ENCODE peak calls at places on chromosomes 16 and 17, in nine cellular contexts. One of them, this sample, is unnamed.

GRCh38 chr16:4403133-4403949 is 13.1 kb downstream of the CORO7 start:
- DNase-seq in astrocyte: no peak
- DNase-seq in mesendoderm: no peak
- DNase-seq in T-helper 9 cell: no peak
- DNase-seq in LoVo: no peak
- DNase-seq in thoracic aorta: no peak
- DNase-seq in effector memory CD4-positive, alpha-beta T cell: no peak
- DNase-seq in brain microvascular endothelial cell: no peak
- DNase-seq in stimulated activated naive CD8-positive, alpha-beta T cell treated with anti-CD3 and anti-CD28 coated beads, Interleukin-15, Interleukin-2, amounts not matched to agents 100 U/mL and 50 U/mL, for 24 hours: no peak
- DNase-seq in this sample: no peak

GRCh38 chr16:3383045-3383448 is 17.8 kb downstream of the ZSCAN32 start:
- DNase-seq in astrocyte: no peak
- DNase-seq in T-helper 9 cell: no peak
- DNase-seq in thoracic aorta: no peak
- DNase-seq in LoVo: no peak
- DNase-seq in stimulated activated naive CD8-positive, alpha-beta T cell treated with anti-CD3 and anti-CD28 coated beads, Interleukin-15, Interleukin-2, amounts not matched to agents 100 U/mL and 50 U/mL, for 24 hours: no peak
- DNase-seq in effector memory CD4-positive, alpha-beta T cell: no peak
- DNase-seq in brain microvascular endothelial cell: no peak
- DNase-seq in mesendoderm: peak; percentile 24
- DNase-seq in this sample: no peak

GRCh38 chr17:55693244-55694216 is 29.1 kb downstream of the TMEM100 start:
- DNase-seq in effector memory CD4-positive, alpha-beta T cell: no peak
- DNase-seq in LoVo: no peak
- DNase-seq in brain microvascular endothelial cell: no peak
- DNase-seq in T-helper 9 cell: no peak
- DNase-seq in thoracic aorta: no peak
- DNase-seq in astrocyte: no peak
- DNase-seq in mesendoderm: no peak
- DNase-seq in stimulated activated naive CD8-positive, alpha-beta T cell treated with anti-CD3 and anti-CD28 coated beads, Interleukin-15, Interleukin-2, amounts not matched to agents 100 U/mL and 50 U/mL, for 24 hours: no peak
- DNase-seq in this sample: no peak

GRCh38 chr17:17129466-17129865 is 76.7 kb downstream of the PLD6 start:
- DNase-seq in mesendoderm: no peak
- DNase-seq in T-helper 9 cell: no peak
- DNase-seq in effector memory CD4-positive, alpha-beta T cell: no peak
- DNase-seq in brain microvascular endothelial cell: no peak
- DNase-seq in stimulated activated naive CD8-positive, alpha-beta T cell treated with anti-CD3 and anti-CD28 coated beads, Interleukin-15, Interleukin-2, amounts not matched to agents 100 U/mL and 50 U/mL, for 24 hours: no peak
- DNase-seq in astrocyte: no peak
- DNase-seq in thoracic aorta: no peak
- DNase-seq in LoVo: no peak
- DNase-seq in this sample: no peak

GRCh38 chr17:74219576-74220133 is 6.3 kb downstream of the TTYH2 start:
- DNase-seq in LoVo: no peak
- DNase-seq in T-helper 9 cell: no peak
- DNase-seq in stimulated activated naive CD8-positive, alpha-beta T cell treated with anti-CD3 and anti-CD28 coated beads, Interleukin-15, Interleukin-2, amounts not matched to agents 100 U/mL and 50 U/mL, for 24 hours: no peak
- DNase-seq in mesendoderm: no peak
- DNase-seq in effector memory CD4-positive, alpha-beta T cell: no peak
- DNase-seq in astrocyte: no peak
- DNase-seq in brain microvascular endothelial cell: no peak
- DNase-seq in thoracic aorta: no peak
- DNase-seq in this sample: no peak

GRCh38 chr16:51665599-51665998 is 514.5 kb upstream of the SALL1 start:
- DNase-seq in effector memory CD4-positive, alpha-beta T cell: no peak
- DNase-seq in T-helper 9 cell: no peak
- DNase-seq in stimulated activated naive CD8-positive, alpha-beta T cell treated with anti-CD3 and anti-CD28 coated beads, Interleukin-15, Interleukin-2, amounts not matched to agents 100 U/mL and 50 U/mL, for 24 hours: no peak
- DNase-seq in brain microvascular endothelial cell: no peak
- DNase-seq in thoracic aorta: no peak
- DNase-seq in mesendoderm: no peak
- DNase-seq in astrocyte: no peak
- DNase-seq in LoVo: no peak
- DNase-seq in this sample: no peak

GRCh38 chr17:1153795-1154546 is 25.8 kb downstream of the ABR start:
- DNase-seq in effector memory CD4-positive, alpha-beta T cell: no peak
- DNase-seq in mesendoderm: peak; percentile 85
- DNase-seq in astrocyte: peak; percentile 58
- DNase-seq in stimulated activated naive CD8-positive, alpha-beta T cell treated with anti-CD3 and anti-CD28 coated beads, Interleukin-15, Interleukin-2, amounts not matched to agents 100 U/mL and 50 U/mL, for 24 hours: no peak
- DNase-seq in LoVo: no peak
- DNase-seq in T-helper 9 cell: no peak
- DNase-seq in brain microvascular endothelial cell: peak; percentile 50
- DNase-seq in thoracic aorta: peak; percentile 64
- DNase-seq in this sample: peak; percentile 85

GRCh38 chr17:56819030-56819429 is 14.7 kb downstream of the C17orf67 start:
- DNase-seq in LoVo: no peak
- DNase-seq in astrocyte: no peak
- DNase-seq in mesendoderm: no peak
- DNase-seq in thoracic aorta: no peak
- DNase-seq in T-helper 9 cell: no peak
- DNase-seq in effector memory CD4-positive, alpha-beta T cell: no peak
- DNase-seq in stimulated activated naive CD8-positive, alpha-beta T cell treated with anti-CD3 and anti-CD28 coated beads, Interleukin-15, Interleukin-2, amounts not matched to agents 100 U/mL and 50 U/mL, for 24 hours: no peak
- DNase-seq in brain microvascular endothelial cell: no peak
- DNase-seq in this sample: no peak

GRCh38 chr16:1150511-1150982 is 2.4 kb upstream of the CACNA1H start:
- DNase-seq in LoVo: no peak
- DNase-seq in T-helper 9 cell: no peak
- DNase-seq in thoracic aorta: no peak
- DNase-seq in brain microvascular endothelial cell: peak; percentile 54
- DNase-seq in mesendoderm: peak; percentile 61
- DNase-seq in stimulated activated naive CD8-positive, alpha-beta T cell treated with anti-CD3 and anti-CD28 coated beads, Interleukin-15, Interleukin-2, amounts not matched to agents 100 U/mL and 50 U/mL, for 24 hours: peak; percentile 26
- DNase-seq in astrocyte: no peak
- DNase-seq in effector memory CD4-positive, alpha-beta T cell: no peak
- DNase-seq in this sample: no peak

GRCh38 chr17:1073241-1073962 is 76.5 kb downstream of the TIMM22 start:
- DNase-seq in astrocyte: no peak
- DNase-seq in T-helper 9 cell: no peak
- DNase-seq in brain microvascular endothelial cell: no peak
- DNase-seq in LoVo: no peak
- DNase-seq in thoracic aorta: no peak
- DNase-seq in stimulated activated naive CD8-positive, alpha-beta T cell treated with anti-CD3 and anti-CD28 coated beads, Interleukin-15, Interleukin-2, amounts not matched to agents 100 U/mL and 50 U/mL, for 24 hours: no peak
- DNase-seq in mesendoderm: no peak
- DNase-seq in effector memory CD4-positive, alpha-beta T cell: no peak
- DNase-seq in this sample: no peak

GRCh38 chr17:44602970-44603369 is 45.7 kb downstream of the FZD2 start:
- DNase-seq in thoracic aorta: no peak
- DNase-seq in T-helper 9 cell: no peak
- DNase-seq in mesendoderm: no peak
- DNase-seq in stimulated activated naive CD8-positive, alpha-beta T cell treated with anti-CD3 and anti-CD28 coated beads, Interleukin-15, Interleukin-2, amounts not matched to agents 100 U/mL and 50 U/mL, for 24 hours: no peak
- DNase-seq in LoVo: no peak
- DNase-seq in astrocyte: no peak
- DNase-seq in brain microvascular endothelial cell: no peak
- DNase-seq in effector memory CD4-positive, alpha-beta T cell: no peak
- DNase-seq in this sample: no peak

GRCh38 chr17:42249681-42250446 is 26.3 kb downstream of the STAT5B start:
- DNase-seq in stimulated activated naive CD8-positive, alpha-beta T cell treated with anti-CD3 and anti-CD28 coated beads, Interleukin-15, Interleukin-2, amounts not matched to agents 100 U/mL and 50 U/mL, for 24 hours: peak; percentile 40
- DNase-seq in LoVo: no peak
- DNase-seq in effector memory CD4-positive, alpha-beta T cell: no peak
- DNase-seq in mesendoderm: no peak
- DNase-seq in brain microvascular endothelial cell: no peak
- DNase-seq in T-helper 9 cell: no peak
- DNase-seq in thoracic aorta: no peak
- DNase-seq in astrocyte: no peak
- DNase-seq in this sample: no peak

GRCh38 chr17:79543566-79543965 is 67.3 kb downstream of the RBFOX3 start:
- DNase-seq in thoracic aorta: no peak
- DNase-seq in T-helper 9 cell: no peak
- DNase-seq in mesendoderm: no peak
- DNase-seq in LoVo: no peak
- DNase-seq in effector memory CD4-positive, alpha-beta T cell: no peak
- DNase-seq in stimulated activated naive CD8-positive, alpha-beta T cell treated with anti-CD3 and anti-CD28 coated beads, Interleukin-15, Interleukin-2, amounts not matched to agents 100 U/mL and 50 U/mL, for 24 hours: no peak
- DNase-seq in brain microvascular endothelial cell: no peak
- DNase-seq in astrocyte: no peak
- DNase-seq in this sample: no peak

GRCh38 chr16:77599793-77600415 is 122.4 kb upstream of the NUDT7 start:
- DNase-seq in mesendoderm: no peak
- DNase-seq in thoracic aorta: no peak
- DNase-seq in astrocyte: peak; percentile 20
- DNase-seq in T-helper 9 cell: no peak
- DNase-seq in brain microvascular endothelial cell: peak; percentile 65
- DNase-seq in stimulated activated naive CD8-positive, alpha-beta T cell treated with anti-CD3 and anti-CD28 coated beads, Interleukin-15, Interleukin-2, amounts not matched to agents 100 U/mL and 50 U/mL, for 24 hours: peak; percentile 22
- DNase-seq in effector memory CD4-positive, alpha-beta T cell: no peak
- DNase-seq in LoVo: peak; percentile 49
- DNase-seq in this sample: no peak

GRCh38 chr16:82755570-82756282 is 129.0 kb downstream of the CDH13 start:
- DNase-seq in astrocyte: peak; percentile 23
- DNase-seq in effector memory CD4-positive, alpha-beta T cell: no peak
- DNase-seq in mesendoderm: peak; percentile 32
- DNase-seq in brain microvascular endothelial cell: no peak
- DNase-seq in stimulated activated naive CD8-positive, alpha-beta T cell treated with anti-CD3 and anti-CD28 coated beads, Interleukin-15, Interleukin-2, amounts not matched to agents 100 U/mL and 50 U/mL, for 24 hours: no peak
- DNase-seq in LoVo: no peak
- DNase-seq in T-helper 9 cell: no peak
- DNase-seq in thoracic aorta: no peak
- DNase-seq in this sample: no peak

GRCh38 chr17:57859601-57860413 is 10.0 kb upstream of the MRPS23 start:
- DNase-seq in stimulated activated naive CD8-positive, alpha-beta T cell treated with anti-CD3 and anti-CD28 coated beads, Interleukin-15, Interleukin-2, amounts not matched to agents 100 U/mL and 50 U/mL, for 24 hours: no peak
- DNase-seq in brain microvascular endothelial cell: no peak
- DNase-seq in T-helper 9 cell: no peak
- DNase-seq in mesendoderm: no peak
- DNase-seq in effector memory CD4-positive, alpha-beta T cell: no peak
- DNase-seq in astrocyte: no peak
- DNase-seq in LoVo: peak; percentile 2
- DNase-seq in thoracic aorta: no peak
- DNase-seq in this sample: no peak

GRCh38 chr17:28426081-28426519 is 20.1 kb upstream of the SLC46A1 start:
- DNase-seq in brain microvascular endothelial cell: no peak
- DNase-seq in astrocyte: no peak
- DNase-seq in mesendoderm: peak; percentile 64
- DNase-seq in thoracic aorta: no peak
- DNase-seq in T-helper 9 cell: no peak
- DNase-seq in stimulated activated naive CD8-positive, alpha-beta T cell treated with anti-CD3 and anti-CD28 coated beads, Interleukin-15, Interleukin-2, amounts not matched to agents 100 U/mL and 50 U/mL, for 24 hours: no peak
- DNase-seq in LoVo: no peak
- DNase-seq in effector memory CD4-positive, alpha-beta T cell: no peak
- DNase-seq in this sample: no peak

GRCh38 chr17:80109066-80109618 is 7.8 kb downstream of the GAA start:
- DNase-seq in brain microvascular endothelial cell: no peak
- DNase-seq in effector memory CD4-positive, alpha-beta T cell: no peak
- DNase-seq in thoracic aorta: no peak
- DNase-seq in astrocyte: no peak
- DNase-seq in T-helper 9 cell: no peak
- DNase-seq in stimulated activated naive CD8-positive, alpha-beta T cell treated with anti-CD3 and anti-CD28 coated beads, Interleukin-15, Interleukin-2, amounts not matched to agents 100 U/mL and 50 U/mL, for 24 hours: no peak
- DNase-seq in mesendoderm: no peak
- DNase-seq in LoVo: no peak
- DNase-seq in this sample: no peak

GRCh38 chr17:57874434-57875108 is 24.7 kb upstream of the MRPS23 start:
- DNase-seq in effector memory CD4-positive, alpha-beta T cell: no peak
- DNase-seq in T-helper 9 cell: no peak
- DNase-seq in astrocyte: peak; percentile 94
- DNase-seq in mesendoderm: peak; percentile 98
- DNase-seq in LoVo: no peak
- DNase-seq in stimulated activated naive CD8-positive, alpha-beta T cell treated with anti-CD3 and anti-CD28 coated beads, Interleukin-15, Interleukin-2, amounts not matched to agents 100 U/mL and 50 U/mL, for 24 hours: peak; percentile 52
- DNase-seq in brain microvascular endothelial cell: peak; percentile 94
- DNase-seq in thoracic aorta: peak; percentile 72
- DNase-seq in this sample: peak; percentile 92

GRCh38 chr16:57649846-57650245 is 18.3 kb upstream of the ADGRG3 start:
- DNase-seq in thoracic aorta: no peak
- DNase-seq in T-helper 9 cell: no peak
- DNase-seq in astrocyte: no peak
- DNase-seq in stimulated activated naive CD8-positive, alpha-beta T cell treated with anti-CD3 and anti-CD28 coated beads, Interleukin-15, Interleukin-2, amounts not matched to agents 100 U/mL and 50 U/mL, for 24 hours: no peak
- DNase-seq in effector memory CD4-positive, alpha-beta T cell: no peak
- DNase-seq in LoVo: no peak
- DNase-seq in mesendoderm: no peak
- DNase-seq in brain microvascular endothelial cell: no peak
- DNase-seq in this sample: no peak

GRCh38 chr16:31477220-31478216 is 5.4 kb upstream of the SLC5A2 start:
- DNase-seq in effector memory CD4-positive, alpha-beta T cell: no peak
- DNase-seq in thoracic aorta: no peak
- DNase-seq in brain microvascular endothelial cell: no peak
- DNase-seq in mesendoderm: peak; percentile 87
- DNase-seq in LoVo: peak; percentile 42
- DNase-seq in stimulated activated naive CD8-positive, alpha-beta T cell treated with anti-CD3 and anti-CD28 coated beads, Interleukin-15, Interleukin-2, amounts not matched to agents 100 U/mL and 50 U/mL, for 24 hours: peak; percentile 66
- DNase-seq in astrocyte: no peak
- DNase-seq in T-helper 9 cell: no peak
- DNase-seq in this sample: no peak

GRCh38 chr16:86809458-86809955 is 231.2 kb downstream of the FOXL1 start:
- DNase-seq in effector memory CD4-positive, alpha-beta T cell: no peak
- DNase-seq in stimulated activated naive CD8-positive, alpha-beta T cell treated with anti-CD3 and anti-CD28 coated beads, Interleukin-15, Interleukin-2, amounts not matched to agents 100 U/mL and 50 U/mL, for 24 hours: no peak
- DNase-seq in thoracic aorta: no peak
- DNase-seq in LoVo: no peak
- DNase-seq in T-helper 9 cell: no peak
- DNase-seq in mesendoderm: peak; percentile 36
- DNase-seq in brain microvascular endothelial cell: peak; percentile 89
- DNase-seq in astrocyte: peak; percentile 99
- DNase-seq in this sample: no peak

GRCh38 chr16:85524365-85524629 is 88.8 kb upstream of the GSE1 start:
- DNase-seq in thoracic aorta: no peak
- DNase-seq in brain microvascular endothelial cell: no peak
- DNase-seq in effector memory CD4-positive, alpha-beta T cell: no peak
- DNase-seq in stimulated activated naive CD8-positive, alpha-beta T cell treated with anti-CD3 and anti-CD28 coated beads, Interleukin-15, Interleukin-2, amounts not matched to agents 100 U/mL and 50 U/mL, for 24 hours: no peak
- DNase-seq in T-helper 9 cell: no peak
- DNase-seq in mesendoderm: no peak
- DNase-seq in LoVo: no peak
- DNase-seq in astrocyte: no peak
- DNase-seq in this sample: no peak

GRCh38 chr17:18026408-18026776 is 12.6 kb downstream of the ATPAF2 start:
- DNase-seq in effector memory CD4-positive, alpha-beta T cell: no peak
- DNase-seq in mesendoderm: no peak
- DNase-seq in stimulated activated naive CD8-positive, alpha-beta T cell treated with anti-CD3 and anti-CD28 coated beads, Interleukin-15, Interleukin-2, amounts not matched to agents 100 U/mL and 50 U/mL, for 24 hours: peak; percentile 22
- DNase-seq in brain microvascular endothelial cell: peak; percentile 49
- DNase-seq in LoVo: no peak
- DNase-seq in astrocyte: peak; percentile 73
- DNase-seq in T-helper 9 cell: no peak
- DNase-seq in thoracic aorta: no peak
- DNase-seq in this sample: no peak

GRCh38 chr16:48184681-48185080 is 28.9 kb upstream of the ABCC12 start:
- DNase-seq in stimulated activated naive CD8-positive, alpha-beta T cell treated with anti-CD3 and anti-CD28 coated beads, Interleukin-15, Interleukin-2, amounts not matched to agents 100 U/mL and 50 U/mL, for 24 hours: no peak
- DNase-seq in T-helper 9 cell: no peak
- DNase-seq in thoracic aorta: no peak
- DNase-seq in astrocyte: no peak
- DNase-seq in LoVo: no peak
- DNase-seq in mesendoderm: no peak
- DNase-seq in brain microvascular endothelial cell: no peak
- DNase-seq in effector memory CD4-positive, alpha-beta T cell: no peak
- DNase-seq in this sample: no peak

GRCh38 chr17:8144401-8145295 is 7.6 kb downstream of the PER1 start:
- DNase-seq in T-helper 9 cell: no peak
- DNase-seq in stimulated activated naive CD8-positive, alpha-beta T cell treated with anti-CD3 and anti-CD28 coated beads, Interleukin-15, Interleukin-2, amounts not matched to agents 100 U/mL and 50 U/mL, for 24 hours: no peak
- DNase-seq in effector memory CD4-positive, alpha-beta T cell: no peak
- DNase-seq in LoVo: no peak
- DNase-seq in brain microvascular endothelial cell: no peak
- DNase-seq in thoracic aorta: no peak
- DNase-seq in mesendoderm: no peak
- DNase-seq in astrocyte: no peak
- DNase-seq in this sample: no peak

GRCh38 chr17:14545156-14545906 is 244.4 kb downstream of the HS3ST3B1 start:
- DNase-seq in thoracic aorta: no peak
- DNase-seq in stimulated activated naive CD8-positive, alpha-beta T cell treated with anti-CD3 and anti-CD28 coated beads, Interleukin-15, Interleukin-2, amounts not matched to agents 100 U/mL and 50 U/mL, for 24 hours: no peak
- DNase-seq in T-helper 9 cell: no peak
- DNase-seq in astrocyte: no peak
- DNase-seq in brain microvascular endothelial cell: no peak
- DNase-seq in LoVo: no peak
- DNase-seq in effector memory CD4-positive, alpha-beta T cell: no peak
- DNase-seq in mesendoderm: peak; percentile 14
- DNase-seq in this sample: no peak

GRCh38 chr17:36496018-36496789 is 9.7 kb downstream of the ZNHIT3 start:
- DNase-seq in astrocyte: no peak
- DNase-seq in stimulated activated naive CD8-positive, alpha-beta T cell treated with anti-CD3 and anti-CD28 coated beads, Interleukin-15, Interleukin-2, amounts not matched to agents 100 U/mL and 50 U/mL, for 24 hours: no peak
- DNase-seq in thoracic aorta: no peak
- DNase-seq in effector memory CD4-positive, alpha-beta T cell: no peak
- DNase-seq in T-helper 9 cell: no peak
- DNase-seq in LoVo: no peak
- DNase-seq in mesendoderm: peak; percentile 73
- DNase-seq in brain microvascular endothelial cell: peak; percentile 16
- DNase-seq in this sample: no peak

GRCh38 chr17:5915337-5915736 is 154.8 kb upstream of the WSCD1 start:
- DNase-seq in T-helper 9 cell: no peak
- DNase-seq in effector memory CD4-positive, alpha-beta T cell: no peak
- DNase-seq in LoVo: no peak
- DNase-seq in thoracic aorta: no peak
- DNase-seq in brain microvascular endothelial cell: no peak
- DNase-seq in stimulated activated naive CD8-positive, alpha-beta T cell treated with anti-CD3 and anti-CD28 coated beads, Interleukin-15, Interleukin-2, amounts not matched to agents 100 U/mL and 50 U/mL, for 24 hours: no peak
- DNase-seq in mesendoderm: no peak
- DNase-seq in astrocyte: no peak
- DNase-seq in this sample: no peak

GRCh38 chr16:86585821-86586611 is 7.7 kb downstream of the FOXL1 start:
- DNase-seq in stimulated activated naive CD8-positive, alpha-beta T cell treated with anti-CD3 and anti-CD28 coated beads, Interleukin-15, Interleukin-2, amounts not matched to agents 100 U/mL and 50 U/mL, for 24 hours: no peak
- DNase-seq in T-helper 9 cell: no peak
- DNase-seq in LoVo: no peak
- DNase-seq in thoracic aorta: no peak
- DNase-seq in astrocyte: peak; percentile 90
- DNase-seq in brain microvascular endothelial cell: no peak
- DNase-seq in mesendoderm: no peak
- DNase-seq in effector memory CD4-positive, alpha-beta T cell: no peak
- DNase-seq in this sample: no peak

GRCh38 chr16:11576427-11577289 is 10.1 kb downstream of the LITAF start:
- DNase-seq in thoracic aorta: no peak
- DNase-seq in stimulated activated naive CD8-positive, alpha-beta T cell treated with anti-CD3 and anti-CD28 coated beads, Interleukin-15, Interleukin-2, amounts not matched to agents 100 U/mL and 50 U/mL, for 24 hours: no peak
- DNase-seq in astrocyte: no peak
- DNase-seq in brain microvascular endothelial cell: no peak
- DNase-seq in effector memory CD4-positive, alpha-beta T cell: no peak
- DNase-seq in LoVo: no peak
- DNase-seq in T-helper 9 cell: no peak
- DNase-seq in mesendoderm: no peak
- DNase-seq in this sample: no peak

This sample was measured in frontal cortex.